ENCODE peak calls at places on chromosomes 1 and 21, in nine cellular contexts. K, L, G, Z, V, B, W, P and I are unnamed samples.

GRCh38 chr1:27638047-27638734 is 3.2 kb upstream of the FGR start:
- DNase-seq in W (no peak), Z (peak), P (no peak), B (no peak), V (no peak), K (no peak), L (no peak), G (no peak), I (no peak)

GRCh38 chr1:41365772-41366427 is 4.7 kb downstream of the FOXO6 start:
- DNase-seq in P (no peak), V (peak), W (no peak), G (no peak), K (peak), L (peak), B (no peak), Z (no peak), I (peak)

GRCh38 chr1:3146458-3146857 is 77.5 kb downstream of the PRDM16 start:
- DNase-seq in K (no peak), L (no peak), V (no peak), Z (no peak), G (no peak), W (no peak), B (no peak), P (no peak), I (no peak)

GRCh38 chr1:161719325-161719611 is 2.1 kb upstream of the FCRLB start:
- DNase-seq in Z (no peak), K (no peak), B (no peak), G (no peak), L (no peak), P (no peak), W (no peak), V (no peak), I (no peak)

GRCh38 chr1:89822999-89823628 is 2.3 kb downstream of the LRRC8D start:
- DNase-seq in V (no peak), K (no peak), L (no peak), Z (no peak), B (no peak), G (no peak), W (peak), P (no peak), I (no peak)

GRCh38 chr1:186283374-186283773 is 91.7 kb downstream of the TPR start:
- DNase-seq in W (no peak), V (no peak), Z (no peak), K (no peak), G (no peak), B (no peak), P (no peak), L (no peak), I (peak)

GRCh38 chr1:104408268-104408667 is 658.6 kb downstream of the AMY1C start:
- DNase-seq in L (no peak), P (no peak), K (no peak), V (no peak), W (no peak), Z (no peak), B (no peak), G (no peak), I (no peak)

GRCh38 chr1:186307445-186307844 is 67.6 kb downstream of the TPR start:
- DNase-seq in K (no peak), L (no peak), B (no peak), Z (no peak), P (no peak), V (no peak), G (no peak), W (no peak), I (no peak)

GRCh38 chr1:183989078-183989577 is 48.4 kb downstream of the COLGALT2 start:
- DNase-seq in V (peak), P (peak), B (no peak), G (peak), W (peak), L (peak), Z (peak), K (no peak), I (peak)

GRCh38 chr1:184299076-184299790 is 87.6 kb upstream of the C1orf21 start:
- DNase-seq in Z (no peak), K (no peak), V (no peak), W (peak), B (no peak), L (no peak), G (no peak), P (peak), I (no peak)

GRCh38 chr1:12480748-12481362 is 137.2 kb downstream of the DHRS3 start:
- DNase-seq in P (peak), L (peak), B (peak), W (peak), K (no peak), V (no peak), G (peak), Z (no peak), I (no peak)

GRCh38 chr1:159091547-159092397 is 15.2 kb upstream of the AIM2 start:
- DNase-seq in Z (no peak), V (no peak), W (peak), B (no peak), G (peak), P (peak), K (no peak), L (no peak), I (no peak)

GRCh38 chr1:202697038-202697437 is 13.2 kb downstream of the SYT2 start:
- DNase-seq in G (no peak), V (no peak), L (no peak), B (no peak), Z (no peak), P (no peak), K (no peak), W (no peak), I (no peak)

GRCh38 chr1:53369034-53369750 is 41.3 kb upstream of the LRP8 start:
- DNase-seq in W (no peak), Z (no peak), B (no peak), P (no peak), V (peak), G (no peak), K (no peak), L (no peak), I (no peak)

DNA sequence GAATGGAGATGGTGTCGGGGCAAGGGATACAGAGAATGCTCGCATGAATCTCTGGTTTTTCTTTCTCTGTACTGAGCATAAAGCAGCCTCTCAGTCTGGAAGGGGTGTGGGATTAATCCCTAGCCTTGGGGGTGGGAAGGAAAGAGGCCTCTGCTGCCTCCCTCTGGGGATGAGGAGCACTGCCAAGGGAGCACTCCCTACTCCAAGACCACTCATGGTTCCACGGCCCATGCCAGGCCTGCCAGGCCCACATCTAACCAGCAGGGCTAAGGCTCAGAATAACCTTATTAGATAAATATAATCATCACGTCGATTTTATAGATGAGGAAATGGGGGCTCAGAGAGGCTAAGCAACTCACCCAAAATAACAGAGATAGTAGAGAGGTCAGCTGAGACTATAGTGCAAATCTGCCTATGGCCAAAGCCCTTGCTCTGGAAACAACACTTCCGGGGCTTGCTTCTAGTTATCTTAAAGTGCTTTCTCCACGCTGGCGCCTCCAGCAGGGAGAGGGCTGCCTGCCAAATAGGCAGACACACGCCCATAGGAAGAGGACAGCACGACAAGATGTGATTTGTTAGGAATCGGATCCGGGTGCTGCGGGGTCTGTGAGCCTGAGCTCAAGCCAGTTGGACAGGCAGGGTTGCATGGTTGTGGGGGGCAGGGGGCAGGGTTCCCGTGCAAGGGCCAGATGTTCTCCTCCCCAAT is 522 bp downstream of the TEX35 start:
- DNase-seq in W (peak), Z (no peak), B (no peak), L (no peak), G (no peak), V (no peak), P (peak), K (peak), I (no peak)
- TF ChIP-seq CTCF in W (no peak), Z (no peak), B (no peak), L (no peak), G (no peak), V (no peak), P (no peak), K (no peak), I (no peak)

DNA sequence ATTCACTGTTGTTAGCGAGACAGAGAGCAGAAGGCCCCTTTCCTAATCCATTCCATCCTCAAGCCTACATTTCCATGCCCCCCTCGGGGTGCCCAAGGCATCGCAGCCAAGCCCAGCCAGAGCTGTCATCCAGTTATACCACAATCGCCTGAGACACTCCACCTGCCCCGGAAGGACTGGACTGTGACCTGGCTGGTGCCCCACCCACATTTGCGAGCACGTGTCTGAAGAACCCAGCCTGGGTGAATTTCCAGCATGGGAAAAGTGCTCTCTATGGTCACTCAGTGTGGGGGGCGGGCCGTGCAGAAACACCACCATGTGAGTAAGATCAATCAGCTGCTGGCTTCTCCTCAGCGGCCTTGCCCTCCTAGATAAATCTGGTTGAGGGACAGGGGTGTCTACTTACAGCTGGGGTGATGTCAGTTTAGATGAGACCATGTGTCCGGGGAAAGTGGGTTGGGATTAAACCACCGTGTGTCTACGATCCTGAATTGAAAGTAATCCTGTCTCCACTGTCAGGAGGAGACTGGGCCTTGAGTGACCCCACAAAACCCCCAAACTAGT is 44.8 kb downstream of the URB1 start:
- DNase-seq in W (no peak), B (no peak), V (no peak), Z (peak), K (no peak), P (no peak), L (no peak), G (no peak), I (no peak)
- TF ChIP-seq CTCF in W (no peak), B (no peak), V (no peak), Z (no peak), K (no peak), P (no peak), L (no peak), G (no peak), I (no peak)

GRCh38 chr1:224736619-224737352 is 120.7 kb downstream of the CNIH3 start:
- DNase-seq in P (peak), L (peak), V (no peak), Z (peak), B (no peak), W (peak), G (no peak), K (no peak), I (peak)

GRCh38 chr1:224732367-224733006 is 116.4 kb downstream of the CNIH3 start:
- DNase-seq in K (no peak), Z (no peak), P (no peak), L (no peak), V (no peak), W (no peak), B (no peak), G (no peak), I (no peak)

GRCh38 chr1:224735159-224735558 is 119.0 kb downstream of the CNIH3 start:
- DNase-seq in G (no peak), B (no peak), Z (no peak), L (no peak), P (no peak), V (no peak), W (no peak), K (no peak), I (no peak)

GRCh38 chr1:224733021-224733911 is 117.1 kb downstream of the CNIH3 start:
- DNase-seq in V (no peak), G (no peak), B (no peak), Z (peak), P (peak), K (peak), L (peak), W (peak), I (peak)

DNA sequence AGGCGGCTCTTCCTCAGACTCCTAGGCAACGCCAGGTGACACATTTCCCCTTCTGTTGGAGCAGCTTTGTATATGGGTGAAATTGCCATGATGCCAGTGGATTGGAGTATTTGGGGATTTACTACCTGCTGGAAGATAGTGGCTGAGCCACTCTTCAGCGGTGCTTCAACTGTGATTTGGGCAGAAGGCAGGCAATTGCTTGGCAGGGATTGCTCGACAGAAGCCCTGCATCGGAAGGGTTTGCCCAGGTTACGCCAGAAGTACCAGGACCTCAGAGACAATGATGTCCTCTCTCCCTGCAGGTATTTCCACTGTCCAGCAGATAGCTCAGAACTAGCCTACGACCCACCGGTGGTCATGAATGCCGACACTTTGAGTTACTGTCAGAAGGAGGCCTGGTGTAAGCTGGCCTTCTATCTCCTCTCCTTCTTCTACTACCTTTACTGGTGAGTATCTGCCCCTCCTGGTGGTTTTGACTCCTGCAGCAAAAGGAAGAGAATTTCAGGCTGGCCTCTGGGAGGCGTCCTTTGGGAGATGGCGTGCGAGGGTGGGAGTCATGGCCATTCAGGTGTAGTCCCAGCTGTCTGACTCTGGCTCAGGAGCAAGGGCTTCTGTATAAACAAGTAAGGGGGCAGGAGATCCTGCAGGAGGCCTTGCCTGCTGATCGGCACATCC is 118.3 kb downstream of the CNIH3 start:
- DNase-seq in Z (no peak), V (no peak), G (no peak), L (no peak), W (no peak), K (no peak), B (no peak), P (no peak), I (no peak)
- TF ChIP-seq CTCF in Z (no peak), V (no peak), G (no peak), L (peak), W (peak), K (no peak), B (no peak), P (peak), I (no peak)

GRCh38 chr21:45366931-45367401 is 38.0 kb upstream of the COL18A1 start:
- DNase-seq in P (peak), K (no peak), B (no peak), L (no peak), G (peak), V (no peak), Z (peak), W (peak), I (no peak)
- TF ChIP-seq CTCF in P (peak), K (peak), B (no peak), L (no peak), G (no peak), V (no peak), Z (no peak), W (no peak), I (no peak)

GRCh38 chr1:43554444-43554992 is 23.8 kb downstream of the PTPRF start:
- DNase-seq in V (no peak), K (peak), B (no peak), Z (no peak), P (peak), G (no peak), W (peak), L (no peak), I (peak)
- TF ChIP-seq CTCF in V (peak), K (peak), B (peak), Z (peak), P (peak), G (peak), W (peak), L (peak), I (peak)

GRCh38 chr1:93980320-93980744 is 71.1 kb upstream of the GCLM start:
- DNase-seq in W (peak), L (no peak), Z (no peak), G (no peak), K (peak), P (peak), V (no peak), B (no peak), I (no peak)
- TF ChIP-seq CTCF in W (peak), L (peak), Z (no peak), G (peak), K (peak), P (peak), V (no peak), B (no peak), I (peak)

DNA sequence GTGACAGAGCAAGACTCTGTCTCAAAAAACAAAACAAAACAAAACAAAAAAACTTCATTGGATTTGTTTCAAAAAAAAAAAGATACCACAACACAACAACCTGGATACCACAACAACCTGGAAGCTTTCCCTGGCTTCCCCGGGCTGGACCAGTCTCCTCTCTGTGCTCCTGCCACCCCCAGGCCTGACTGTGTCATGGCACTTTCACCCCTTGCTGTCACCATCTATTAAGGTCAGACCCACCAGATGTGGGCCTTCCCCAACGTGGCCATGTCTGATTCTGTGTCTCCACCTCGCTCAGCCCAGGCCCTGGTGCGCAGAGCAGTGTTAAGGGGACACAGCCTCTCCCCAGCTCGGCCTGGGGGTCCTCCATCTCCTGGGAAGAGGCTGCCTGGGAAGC is 28.3 kb upstream of the ACOT11 start:
- DNase-seq in W (no peak), B (no peak), L (no peak), G (no peak), Z (no peak), P (no peak), V (no peak), K (no peak), I (no peak)
- TF ChIP-seq CTCF in W (peak), B (no peak), L (peak), G (peak), Z (no peak), P (no peak), V (no peak), K (no peak), I (no peak)

DNA sequence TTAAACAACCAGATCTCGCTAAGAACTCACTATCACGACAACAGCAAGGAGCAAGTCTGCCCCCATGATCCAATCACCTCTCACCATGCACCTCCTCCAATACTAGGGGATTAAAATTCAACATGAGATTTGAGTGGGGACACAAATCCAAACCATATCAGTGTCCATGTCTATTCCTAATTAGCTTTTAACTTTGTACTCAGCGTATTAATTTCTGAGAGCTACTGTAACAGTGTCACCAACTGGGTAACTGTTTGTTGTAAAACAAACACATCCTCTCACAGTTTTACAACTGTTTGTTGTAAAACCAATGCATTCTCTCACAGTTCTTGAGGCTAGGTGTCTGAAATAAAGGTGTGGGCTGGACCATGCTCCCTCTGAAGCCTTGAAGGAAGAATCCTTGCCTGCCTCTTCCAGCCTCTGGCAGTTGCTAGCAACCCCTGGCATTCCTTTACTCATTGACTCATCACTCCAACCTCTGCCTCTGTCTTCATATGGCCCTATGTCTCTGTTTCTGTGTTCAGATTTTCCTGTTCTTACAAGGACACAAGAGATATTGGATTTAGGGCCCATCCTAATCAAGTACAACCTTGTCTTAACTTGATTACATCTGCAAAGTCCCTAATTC is 121.2 kb downstream of the LTN1 start:
- DNase-seq in V (no peak), K (no peak), L (no peak), Z (no peak), P (peak), W (no peak), B (no peak), G (no peak), I (no peak)
- TF ChIP-seq CTCF in V (no peak), K (no peak), L (no peak), Z (no peak), P (no peak), W (no peak), B (no peak), G (no peak), I (no peak)

DNA sequence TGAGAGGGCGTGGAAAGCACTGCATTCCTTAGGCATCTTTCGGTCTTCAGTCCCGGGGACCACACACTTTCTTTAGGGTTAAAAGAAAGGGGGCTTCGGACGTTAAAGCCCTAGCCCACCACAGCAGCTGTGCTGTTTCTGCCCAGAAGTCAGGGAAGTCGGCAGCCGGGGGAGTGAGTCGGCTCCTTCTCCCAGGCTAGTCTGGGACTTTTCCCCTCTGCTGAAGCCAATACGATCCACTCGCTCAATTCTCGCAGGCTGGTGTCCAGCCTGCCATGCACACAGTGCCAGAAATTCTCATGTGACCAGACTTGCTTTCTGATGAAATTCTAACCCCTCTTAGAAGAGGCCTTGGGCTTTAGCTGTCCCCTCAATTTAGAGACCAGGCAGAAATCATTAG is 67.7 kb downstream of the BCAR3 start:
- DNase-seq in W (peak), G (no peak), P (peak), B (no peak), K (peak), Z (peak), V (no peak), L (no peak), I (no peak)
- TF ChIP-seq CTCF in W (no peak), G (no peak), P (peak), B (no peak), K (no peak), Z (no peak), V (no peak), L (no peak), I (no peak)